ENCODE peak calls at places on chromosomes 2 and 18, in five cellular contexts. One of them, this sample, is unnamed.

GRCh38 chr18:45670281-45670962 is 53.6 kb upstream of the SLC14A1 start:
- DNase-seq in T-helper 1 cell: peak; percentile 27
- DNase-seq in activated naive CD8-positive, alpha-beta T cell treated with anti-CD3 and anti-CD28 coated beads, Interleukin-2, amount 50 U/mL, for 24 hours: peak; percentile 50
- DNase-seq in anterior cingulate cortex: no peak
- DNase-seq in KG1: peak; percentile 29
- DNase-seq in this sample: no peak

GRCh38 chr2:196934672-196935071 is 8.2 kb upstream of the PGAP1 start:
- DNase-seq in activated naive CD8-positive, alpha-beta T cell treated with anti-CD3 and anti-CD28 coated beads, Interleukin-2, amount 50 U/mL, for 24 hours: no peak
- DNase-seq in KG1: no peak
- DNase-seq in T-helper 1 cell: no peak
- DNase-seq in anterior cingulate cortex: no peak
- DNase-seq in this sample: no peak

GRCh38 chr2:62333961-62334360 is 138.0 kb downstream of the B3GNT2 start:
- DNase-seq in T-helper 1 cell: no peak
- DNase-seq in KG1: no peak
- DNase-seq in activated naive CD8-positive, alpha-beta T cell treated with anti-CD3 and anti-CD28 coated beads, Interleukin-2, amount 50 U/mL, for 24 hours: no peak
- DNase-seq in anterior cingulate cortex: no peak
- DNase-seq in this sample: peak; percentile 93

GRCh38 chr2:45812039-45812500 is 160.6 kb downstream of the PRKCE start:
- DNase-seq in KG1: no peak
- DNase-seq in anterior cingulate cortex: no peak
- DNase-seq in T-helper 1 cell: no peak
- DNase-seq in activated naive CD8-positive, alpha-beta T cell treated with anti-CD3 and anti-CD28 coated beads, Interleukin-2, amount 50 U/mL, for 24 hours: no peak
- DNase-seq in this sample: no peak

GRCh38 chr2:19851116-19851515 is 50.7 kb downstream of the TTC32 start:
- DNase-seq in activated naive CD8-positive, alpha-beta T cell treated with anti-CD3 and anti-CD28 coated beads, Interleukin-2, amount 50 U/mL, for 24 hours: no peak
- DNase-seq in KG1: no peak
- DNase-seq in anterior cingulate cortex: no peak
- DNase-seq in T-helper 1 cell: no peak
- DNase-seq in this sample: no peak

GRCh38 chr2:136206613-136207012 is 88.7 kb upstream of the CXCR4 start:
- DNase-seq in anterior cingulate cortex: peak; percentile 47
- DNase-seq in activated naive CD8-positive, alpha-beta T cell treated with anti-CD3 and anti-CD28 coated beads, Interleukin-2, amount 50 U/mL, for 24 hours: peak; percentile 59
- DNase-seq in T-helper 1 cell: no peak
- DNase-seq in KG1: no peak
- DNase-seq in this sample: peak; percentile 28

GRCh38 chr18:37315935-37316334 is 249.7 kb downstream of the CELF4 start:
- DNase-seq in activated naive CD8-positive, alpha-beta T cell treated with anti-CD3 and anti-CD28 coated beads, Interleukin-2, amount 50 U/mL, for 24 hours: no peak
- DNase-seq in KG1: no peak
- DNase-seq in T-helper 1 cell: no peak
- DNase-seq in anterior cingulate cortex: no peak
- DNase-seq in this sample: no peak

GRCh38 chr18:57768557-57769326 is 34.4 kb downstream of the ATP8B1 start:
- DNase-seq in anterior cingulate cortex: no peak
- DNase-seq in activated naive CD8-positive, alpha-beta T cell treated with anti-CD3 and anti-CD28 coated beads, Interleukin-2, amount 50 U/mL, for 24 hours: no peak
- DNase-seq in KG1: no peak
- DNase-seq in T-helper 1 cell: no peak
- DNase-seq in this sample: peak; percentile 36

GRCh38 chr2:32450851-32451250 is 94.0 kb downstream of the BIRC6 start:
- DNase-seq in anterior cingulate cortex: no peak
- DNase-seq in KG1: no peak
- DNase-seq in T-helper 1 cell: no peak
- DNase-seq in activated naive CD8-positive, alpha-beta T cell treated with anti-CD3 and anti-CD28 coated beads, Interleukin-2, amount 50 U/mL, for 24 hours: no peak
- DNase-seq in this sample: no peak

GRCh38 chr2:2010266-2010665 is 266.0 kb upstream of the PXDN start:
- DNase-seq in anterior cingulate cortex: no peak
- DNase-seq in activated naive CD8-positive, alpha-beta T cell treated with anti-CD3 and anti-CD28 coated beads, Interleukin-2, amount 50 U/mL, for 24 hours: no peak
- DNase-seq in T-helper 1 cell: no peak
- DNase-seq in KG1: no peak
- DNase-seq in this sample: no peak

GRCh38 chr2:81263989-81264388 is 959.4 kb upstream of the LRRTM1 start:
- DNase-seq in KG1: no peak
- DNase-seq in anterior cingulate cortex: no peak
- DNase-seq in activated naive CD8-positive, alpha-beta T cell treated with anti-CD3 and anti-CD28 coated beads, Interleukin-2, amount 50 U/mL, for 24 hours: no peak
- DNase-seq in T-helper 1 cell: no peak
- DNase-seq in this sample: no peak

GRCh38 chr2:239891692-239892091 is 133.4 kb downstream of the NDUFA10 start:
- DNase-seq in anterior cingulate cortex: no peak
- DNase-seq in T-helper 1 cell: no peak
- DNase-seq in activated naive CD8-positive, alpha-beta T cell treated with anti-CD3 and anti-CD28 coated beads, Interleukin-2, amount 50 U/mL, for 24 hours: no peak
- DNase-seq in KG1: no peak
- DNase-seq in this sample: no peak

GRCh38 chr2:177660742-177661141 is 268.2 kb downstream of the AGPS start:
- DNase-seq in KG1: no peak
- DNase-seq in anterior cingulate cortex: no peak
- DNase-seq in T-helper 1 cell: no peak
- DNase-seq in activated naive CD8-positive, alpha-beta T cell treated with anti-CD3 and anti-CD28 coated beads, Interleukin-2, amount 50 U/mL, for 24 hours: no peak
- DNase-seq in this sample: no peak

GRCh38 chr18:46278481-46279465 is 174.6 kb downstream of the HAUS1 start:
- DNase-seq in KG1: no peak
- DNase-seq in anterior cingulate cortex: no peak
- DNase-seq in T-helper 1 cell: no peak
- DNase-seq in activated naive CD8-positive, alpha-beta T cell treated with anti-CD3 and anti-CD28 coated beads, Interleukin-2, amount 50 U/mL, for 24 hours: no peak
- DNase-seq in this sample: no peak

GRCh38 chr2:219573166-219573565 is 1.1 kb downstream of the INHA start:
- DNase-seq in KG1: no peak
- DNase-seq in anterior cingulate cortex: no peak
- DNase-seq in activated naive CD8-positive, alpha-beta T cell treated with anti-CD3 and anti-CD28 coated beads, Interleukin-2, amount 50 U/mL, for 24 hours: no peak
- DNase-seq in T-helper 1 cell: no peak
- DNase-seq in this sample: peak; percentile 79